ENCODE peak calls at places on chromosomes 11 and 22, in four cellular contexts. One of them, this sample, is unnamed.

GRCh38 chr11:62805991-62806441 is 776 bp upstream of the NXF1 start:
- DNase-seq in BE2C: no peak
- DNase-seq in activated T-cell treated with anti-CD3 and anti-CD28 coated beads for 1 hour: no peak
- DNase-seq in central memory CD8-positive, alpha-beta T cell: no peak
- DNase-seq in this sample: peak

GRCh38 chr11:122365545-122366380 is 249.7 kb upstream of the BLID start:
- DNase-seq in BE2C: no peak
- DNase-seq in activated T-cell treated with anti-CD3 and anti-CD28 coated beads for 1 hour: no peak
- DNase-seq in central memory CD8-positive, alpha-beta T cell: no peak
- DNase-seq in this sample: no peak

GRCh38 chr11:92790376-92790775 is 179.1 kb upstream of the MTNR1B start:
- DNase-seq in BE2C: no peak
- DNase-seq in activated T-cell treated with anti-CD3 and anti-CD28 coated beads for 1 hour: no peak
- DNase-seq in central memory CD8-positive, alpha-beta T cell: no peak
- DNase-seq in this sample: no peak

GRCh38 chr11:73143126-73143838 is 1.2 kb upstream of the FCHSD2 start:
- DNase-seq in BE2C: no peak
- DNase-seq in activated T-cell treated with anti-CD3 and anti-CD28 coated beads for 1 hour: no peak
- DNase-seq in central memory CD8-positive, alpha-beta T cell: no peak
- DNase-seq in this sample: peak

GRCh38 chr11:69403556-69404215 is 77.8 kb upstream of the LINC01488 start:
- DNase-seq in BE2C: no peak
- DNase-seq in activated T-cell treated with anti-CD3 and anti-CD28 coated beads for 1 hour: no peak
- DNase-seq in central memory CD8-positive, alpha-beta T cell: no peak
- DNase-seq in this sample: no peak

GRCh38 chr22:27046126-27046525 is 388.7 kb downstream of the MIAT start:
- DNase-seq in BE2C: no peak
- DNase-seq in activated T-cell treated with anti-CD3 and anti-CD28 coated beads for 1 hour: no peak
- DNase-seq in central memory CD8-positive, alpha-beta T cell: no peak
- DNase-seq in this sample: no peak

GRCh38 chr11:125943661-125944349 is 2.0 kb upstream of the VSIG10L2 start:
- DNase-seq in BE2C: no peak
- DNase-seq in activated T-cell treated with anti-CD3 and anti-CD28 coated beads for 1 hour: no peak
- DNase-seq in central memory CD8-positive, alpha-beta T cell: no peak
- DNase-seq in this sample: no peak

GRCh38 chr11:57358543-57358961 is 20.4 kb downstream of the P2RX3 start:
- DNase-seq in BE2C: no peak
- DNase-seq in activated T-cell treated with anti-CD3 and anti-CD28 coated beads for 1 hour: no peak
- DNase-seq in central memory CD8-positive, alpha-beta T cell: no peak
- DNase-seq in this sample: no peak

GRCh38 chr11:119158467-119158866 is 9.6 kb downstream of the ABCG4 start:
- DNase-seq in BE2C: no peak
- DNase-seq in activated T-cell treated with anti-CD3 and anti-CD28 coated beads for 1 hour: no peak
- DNase-seq in central memory CD8-positive, alpha-beta T cell: no peak
- DNase-seq in this sample: no peak

GRCh38 chr11:61071880-61072279 is 30.4 kb upstream of the CD5 start:
- DNase-seq in BE2C: no peak
- DNase-seq in activated T-cell treated with anti-CD3 and anti-CD28 coated beads for 1 hour: no peak
- DNase-seq in central memory CD8-positive, alpha-beta T cell: no peak
- DNase-seq in this sample: no peak

GRCh38 chr22:19912236-19912999 is 29.2 kb upstream of the COMT start:
- DNase-seq in BE2C: no peak
- DNase-seq in activated T-cell treated with anti-CD3 and anti-CD28 coated beads for 1 hour: no peak
- DNase-seq in central memory CD8-positive, alpha-beta T cell: no peak
- DNase-seq in this sample: peak

GRCh38 chr11:64788321-64789215 is 10.2 kb upstream of the SF1 start:
- DNase-seq in BE2C: no peak
- DNase-seq in activated T-cell treated with anti-CD3 and anti-CD28 coated beads for 1 hour: no peak
- DNase-seq in central memory CD8-positive, alpha-beta T cell: no peak
- DNase-seq in this sample: no peak

GRCh38 chr22:48049116-48049515 is 1286.7 kb downstream of the TBC1D22A start:
- DNase-seq in BE2C: no peak
- DNase-seq in activated T-cell treated with anti-CD3 and anti-CD28 coated beads for 1 hour: no peak
- DNase-seq in central memory CD8-positive, alpha-beta T cell: no peak
- DNase-seq in this sample: no peak

GRCh38 chr11:86793307-86793706 is 7.0 kb upstream of the PRSS23 start:
- DNase-seq in BE2C: no peak
- DNase-seq in activated T-cell treated with anti-CD3 and anti-CD28 coated beads for 1 hour: no peak
- DNase-seq in central memory CD8-positive, alpha-beta T cell: no peak
- DNase-seq in this sample: no peak

GRCh38 chr11:33461319-33461718 is 204.1 kb downstream of the HIPK3 start:
- DNase-seq in BE2C: no peak
- DNase-seq in activated T-cell treated with anti-CD3 and anti-CD28 coated beads for 1 hour: no peak
- DNase-seq in central memory CD8-positive, alpha-beta T cell: no peak
- DNase-seq in this sample: no peak

GRCh38 chr22:23763579-23764331 is 965 bp downstream of the C22orf15 start:
- DNase-seq in BE2C: peak
- DNase-seq in activated T-cell treated with anti-CD3 and anti-CD28 coated beads for 1 hour: peak
- DNase-seq in central memory CD8-positive, alpha-beta T cell: no peak
- DNase-seq in this sample: no peak

GRCh38 chr11:91147885-91148284 is 925.0 kb upstream of the CHORDC1 start:
- DNase-seq in BE2C: no peak
- DNase-seq in activated T-cell treated with anti-CD3 and anti-CD28 coated beads for 1 hour: no peak
- DNase-seq in central memory CD8-positive, alpha-beta T cell: no peak
- DNase-seq in this sample: no peak

GRCh38 chr11:105003151-105003550 is 19.8 kb downstream of the CASP5 start:
- DNase-seq in BE2C: no peak
- DNase-seq in activated T-cell treated with anti-CD3 and anti-CD28 coated beads for 1 hour: no peak
- DNase-seq in central memory CD8-positive, alpha-beta T cell: no peak
- DNase-seq in this sample: no peak

GRCh38 chr11:19242184-19242932 is 1.6 kb upstream of the E2F8 start:
- DNase-seq in BE2C: no peak
- DNase-seq in activated T-cell treated with anti-CD3 and anti-CD28 coated beads for 1 hour: no peak
- DNase-seq in central memory CD8-positive, alpha-beta T cell: no peak
- DNase-seq in this sample: no peak

This sample was measured in Kasumi-1.